ENCODE peak calls at places on chromosomes 2 and 18, in four cellular contexts. L, S, F and N are unnamed samples.

GRCh38 chr2:156329922-156330726 is 2.4 kb downstream of the NR4A2 start:
- DNase-seq in L (no peak), S (no peak), F (no peak), N (no peak)

GRCh38 chr2:218897394-218898108 is 16.9 kb downstream of the WNT10A start:
- DNase-seq in L (no peak), S (peak), F (no peak), N (no peak)

GRCh38 chr2:133360190-133360589 is 208.1 kb downstream of the NCKAP5 start:
- DNase-seq in L (no peak), S (no peak), F (no peak), N (no peak)

GRCh38 chr2:193695367-193695766 is 1500.6 kb upstream of the TMEFF2 start:
- DNase-seq in L (peak), S (no peak), F (peak), N (no peak)

GRCh38 chr2:31382452-31383120 is 32.0 kb downstream of the XDH start:
- DNase-seq in L (peak), S (no peak), F (no peak), N (no peak)

GRCh38 chr2:231708773-231709635 is 679 bp downstream of the PTMA start:
- DNase-seq in L (peak), S (peak), F (no peak), N (no peak)

GRCh38 chr2:28404086-28404485 is 11.4 kb downstream of the FOSL2 start:
- DNase-seq in L (no peak), S (no peak), F (no peak), N (no peak)

GRCh38 chr2:46876741-46877384 is 38.7 kb downstream of the MCFD2 start:
- DNase-seq in L (peak), S (no peak), F (peak), N (no peak)

GRCh38 chr2:235658371-235659174 is 164.7 kb downstream of the AGAP1 start:
- DNase-seq in L (no peak), S (no peak), F (no peak), N (no peak)

GRCh38 chr18:61581578-61582204 is 248.5 kb downstream of the CDH20 start:
- DNase-seq in L (peak), S (peak), F (no peak), N (peak)

GRCh38 chr18:49612515-49613033 is 50.7 kb downstream of the LIPG start:
- DNase-seq in L (peak), S (no peak), F (no peak), N (no peak)

GRCh38 chr18:6205706-6206105 is 209.0 kb downstream of the L3MBTL4 start:
- DNase-seq in L (no peak), S (no peak), F (no peak), N (no peak)

GRCh38 chr2:233416706-233417105 is 62.4 kb downstream of the DGKD start:
- DNase-seq in L (no peak), S (no peak), F (no peak), N (peak)

GRCh38 chr2:53536583-53537361 is 230.8 kb upstream of the CHAC2 start:
- DNase-seq in L (no peak), S (no peak), F (no peak), N (no peak)

GRCh38 chr2:98334439-98335078 is 11.7 kb upstream of the CNGA3 start:
- DNase-seq in L (peak), S (no peak), F (peak), N (no peak)

GRCh38 chr18:48475635-48476549 is 62.9 kb upstream of the CTIF start:
- DNase-seq in L (peak), S (peak), F (peak), N (no peak)

GRCh38 chr2:220753486-220753885 is 818.6 kb downstream of the EPHA4 start:
- DNase-seq in L (no peak), S (no peak), F (no peak), N (no peak)

GRCh38 chr2:162968306-162968705 is 129.7 kb upstream of the KCNH7 start:
- DNase-seq in L (no peak), S (no peak), F (no peak), N (no peak)

GRCh38 chr18:65760457-65760856 is 9.6 kb downstream of the CDH7 start:
- DNase-seq in L (no peak), S (no peak), F (no peak), N (no peak)

GRCh38 chr2:240033330-240033678 is 3.1 kb upstream of the OR6B2 start:
- DNase-seq in L (no peak), S (no peak), F (no peak), N (no peak)